ENCODE peak calls at places on chromosomes 11 and 22, in ten cellular contexts. One of them, this sample, is unnamed.

GRCh38 chr11:1949922-1950321 is 2.8 kb downstream of the MRPL23 start:
- DNase-seq in myocyte: no peak
- DNase-seq in activated CD8-positive, alpha-beta memory T cell treated with anti-CD3 and anti-CD28 coated beads for 1 hour: no peak
- DNase-seq in stimulated activated naive CD8-positive, alpha-beta T cell treated with anti-CD3 and anti-CD28 coated beads, Interleukin-15, Interleukin-2, amounts not matched to agents 100 U/mL and 50 U/mL, for 24 hours: no peak
- DNase-seq in H1: no peak
- DNase-seq in fibroblast of lung: no peak
- DNase-seq in activated CD4-positive, alpha-beta memory T cell treated with anti-CD3 and anti-CD28 coated beads for 36 hours: no peak
- DNase-seq in BE2C: no peak
- DNase-seq in stimulated activated CD4-positive, alpha-beta T cell treated with anti-CD3 and anti-CD28 coated beads, Interleukin-15, amount 100 ng/mL, for 24 hours: no peak
- DNase-seq in T-helper 1 cell: no peak
- DNase-seq in this sample: no peak

GRCh38 chr11:14336507-14337503 is 22.2 kb downstream of the RRAS2 start:
- DNase-seq in BE2C: no peak
- DNase-seq in activated CD4-positive, alpha-beta memory T cell treated with anti-CD3 and anti-CD28 coated beads for 36 hours: no peak
- DNase-seq in T-helper 1 cell: no peak
- DNase-seq in activated CD8-positive, alpha-beta memory T cell treated with anti-CD3 and anti-CD28 coated beads for 1 hour: no peak
- DNase-seq in H1: no peak
- DNase-seq in stimulated activated naive CD8-positive, alpha-beta T cell treated with anti-CD3 and anti-CD28 coated beads, Interleukin-15, Interleukin-2, amounts not matched to agents 100 U/mL and 50 U/mL, for 24 hours: no peak
- DNase-seq in myocyte: peak; percentile 61
- DNase-seq in fibroblast of lung: peak; percentile 86
- DNase-seq in stimulated activated CD4-positive, alpha-beta T cell treated with anti-CD3 and anti-CD28 coated beads, Interleukin-15, amount 100 ng/mL, for 24 hours: peak; percentile 16
- DNase-seq in this sample: no peak

GRCh38 chr11:859394-860131 is 16.9 kb downstream of the TSPAN4 start:
- DNase-seq in BE2C: peak; percentile 90
- DNase-seq in stimulated activated naive CD8-positive, alpha-beta T cell treated with anti-CD3 and anti-CD28 coated beads, Interleukin-15, Interleukin-2, amounts not matched to agents 100 U/mL and 50 U/mL, for 24 hours: no peak
- DNase-seq in T-helper 1 cell: no peak
- DNase-seq in H1: no peak
- DNase-seq in fibroblast of lung: peak; percentile 94
- DNase-seq in activated CD4-positive, alpha-beta memory T cell treated with anti-CD3 and anti-CD28 coated beads for 36 hours: no peak
- DNase-seq in stimulated activated CD4-positive, alpha-beta T cell treated with anti-CD3 and anti-CD28 coated beads, Interleukin-15, amount 100 ng/mL, for 24 hours: no peak
- DNase-seq in activated CD8-positive, alpha-beta memory T cell treated with anti-CD3 and anti-CD28 coated beads for 1 hour: no peak
- DNase-seq in myocyte: peak; percentile 64
- DNase-seq in this sample: no peak

GRCh38 chr11:34639545-34639944 is 18.7 kb downstream of the EHF start:
- DNase-seq in H1: no peak
- DNase-seq in myocyte: no peak
- DNase-seq in T-helper 1 cell: no peak
- DNase-seq in fibroblast of lung: no peak
- DNase-seq in stimulated activated CD4-positive, alpha-beta T cell treated with anti-CD3 and anti-CD28 coated beads, Interleukin-15, amount 100 ng/mL, for 24 hours: no peak
- DNase-seq in activated CD8-positive, alpha-beta memory T cell treated with anti-CD3 and anti-CD28 coated beads for 1 hour: no peak
- DNase-seq in BE2C: no peak
- DNase-seq in stimulated activated naive CD8-positive, alpha-beta T cell treated with anti-CD3 and anti-CD28 coated beads, Interleukin-15, Interleukin-2, amounts not matched to agents 100 U/mL and 50 U/mL, for 24 hours: no peak
- DNase-seq in activated CD4-positive, alpha-beta memory T cell treated with anti-CD3 and anti-CD28 coated beads for 36 hours: no peak
- DNase-seq in this sample: no peak

GRCh38 chr11:93089474-93090102 is 108.2 kb downstream of the SLC36A4 start:
- DNase-seq in fibroblast of lung: peak; percentile 62
- DNase-seq in myocyte: peak; percentile 28
- DNase-seq in stimulated activated naive CD8-positive, alpha-beta T cell treated with anti-CD3 and anti-CD28 coated beads, Interleukin-15, Interleukin-2, amounts not matched to agents 100 U/mL and 50 U/mL, for 24 hours: no peak
- DNase-seq in T-helper 1 cell: no peak
- DNase-seq in stimulated activated CD4-positive, alpha-beta T cell treated with anti-CD3 and anti-CD28 coated beads, Interleukin-15, amount 100 ng/mL, for 24 hours: no peak
- DNase-seq in activated CD8-positive, alpha-beta memory T cell treated with anti-CD3 and anti-CD28 coated beads for 1 hour: no peak
- DNase-seq in H1: no peak
- DNase-seq in BE2C: peak; percentile 14
- DNase-seq in activated CD4-positive, alpha-beta memory T cell treated with anti-CD3 and anti-CD28 coated beads for 36 hours: no peak
- DNase-seq in this sample: peak; percentile 50

GRCh38 chr11:35463211-35463810 is 44.0 kb upstream of the SLC1A2 start:
- DNase-seq in stimulated activated naive CD8-positive, alpha-beta T cell treated with anti-CD3 and anti-CD28 coated beads, Interleukin-15, Interleukin-2, amounts not matched to agents 100 U/mL and 50 U/mL, for 24 hours: no peak
- DNase-seq in activated CD4-positive, alpha-beta memory T cell treated with anti-CD3 and anti-CD28 coated beads for 36 hours: no peak
- DNase-seq in T-helper 1 cell: no peak
- DNase-seq in activated CD8-positive, alpha-beta memory T cell treated with anti-CD3 and anti-CD28 coated beads for 1 hour: no peak
- DNase-seq in BE2C: no peak
- DNase-seq in H1: no peak
- DNase-seq in fibroblast of lung: no peak
- DNase-seq in myocyte: no peak
- DNase-seq in stimulated activated CD4-positive, alpha-beta T cell treated with anti-CD3 and anti-CD28 coated beads, Interleukin-15, amount 100 ng/mL, for 24 hours: no peak
- DNase-seq in this sample: no peak

GRCh38 chr11:64723907-64724862 is 1.2 kb upstream of the NRXN2 start:
- DNase-seq in stimulated activated CD4-positive, alpha-beta T cell treated with anti-CD3 and anti-CD28 coated beads, Interleukin-15, amount 100 ng/mL, for 24 hours: no peak
- DNase-seq in H1: no peak
- DNase-seq in BE2C: no peak
- DNase-seq in activated CD8-positive, alpha-beta memory T cell treated with anti-CD3 and anti-CD28 coated beads for 1 hour: no peak
- DNase-seq in fibroblast of lung: no peak
- DNase-seq in T-helper 1 cell: no peak
- DNase-seq in activated CD4-positive, alpha-beta memory T cell treated with anti-CD3 and anti-CD28 coated beads for 36 hours: no peak
- DNase-seq in myocyte: no peak
- DNase-seq in stimulated activated naive CD8-positive, alpha-beta T cell treated with anti-CD3 and anti-CD28 coated beads, Interleukin-15, Interleukin-2, amounts not matched to agents 100 U/mL and 50 U/mL, for 24 hours: no peak
- DNase-seq in this sample: no peak

GRCh38 chr11:85749287-85749834 is 61.6 kb downstream of the SYTL2 start:
- DNase-seq in T-helper 1 cell: no peak
- DNase-seq in activated CD4-positive, alpha-beta memory T cell treated with anti-CD3 and anti-CD28 coated beads for 36 hours: no peak
- DNase-seq in BE2C: no peak
- DNase-seq in H1: no peak
- DNase-seq in activated CD8-positive, alpha-beta memory T cell treated with anti-CD3 and anti-CD28 coated beads for 1 hour: no peak
- DNase-seq in stimulated activated naive CD8-positive, alpha-beta T cell treated with anti-CD3 and anti-CD28 coated beads, Interleukin-15, Interleukin-2, amounts not matched to agents 100 U/mL and 50 U/mL, for 24 hours: no peak
- DNase-seq in fibroblast of lung: no peak
- DNase-seq in myocyte: no peak
- DNase-seq in stimulated activated CD4-positive, alpha-beta T cell treated with anti-CD3 and anti-CD28 coated beads, Interleukin-15, amount 100 ng/mL, for 24 hours: no peak
- DNase-seq in this sample: no peak

GRCh38 chr11:9895016-9895415 is 231.1 kb downstream of the SWAP70 start:
- DNase-seq in activated CD4-positive, alpha-beta memory T cell treated with anti-CD3 and anti-CD28 coated beads for 36 hours: no peak
- DNase-seq in H1: no peak
- DNase-seq in fibroblast of lung: no peak
- DNase-seq in activated CD8-positive, alpha-beta memory T cell treated with anti-CD3 and anti-CD28 coated beads for 1 hour: no peak
- DNase-seq in stimulated activated CD4-positive, alpha-beta T cell treated with anti-CD3 and anti-CD28 coated beads, Interleukin-15, amount 100 ng/mL, for 24 hours: no peak
- DNase-seq in BE2C: no peak
- DNase-seq in stimulated activated naive CD8-positive, alpha-beta T cell treated with anti-CD3 and anti-CD28 coated beads, Interleukin-15, Interleukin-2, amounts not matched to agents 100 U/mL and 50 U/mL, for 24 hours: no peak
- DNase-seq in myocyte: peak; percentile 31
- DNase-seq in T-helper 1 cell: no peak
- DNase-seq in this sample: no peak

GRCh38 chr22:45033136-45033535 is 23.3 kb upstream of the PHF21B start:
- DNase-seq in activated CD8-positive, alpha-beta memory T cell treated with anti-CD3 and anti-CD28 coated beads for 1 hour: no peak
- DNase-seq in H1: no peak
- DNase-seq in BE2C: no peak
- DNase-seq in myocyte: peak; percentile 88
- DNase-seq in T-helper 1 cell: no peak
- DNase-seq in activated CD4-positive, alpha-beta memory T cell treated with anti-CD3 and anti-CD28 coated beads for 36 hours: no peak
- DNase-seq in stimulated activated CD4-positive, alpha-beta T cell treated with anti-CD3 and anti-CD28 coated beads, Interleukin-15, amount 100 ng/mL, for 24 hours: no peak
- DNase-seq in stimulated activated naive CD8-positive, alpha-beta T cell treated with anti-CD3 and anti-CD28 coated beads, Interleukin-15, Interleukin-2, amounts not matched to agents 100 U/mL and 50 U/mL, for 24 hours: no peak
- DNase-seq in fibroblast of lung: no peak
- DNase-seq in this sample: no peak

GRCh38 chr11:68002943-68003845 is 703 bp downstream of the UNC93B1 start:
- DNase-seq in activated CD8-positive, alpha-beta memory T cell treated with anti-CD3 and anti-CD28 coated beads for 1 hour: peak; percentile 31
- DNase-seq in stimulated activated CD4-positive, alpha-beta T cell treated with anti-CD3 and anti-CD28 coated beads, Interleukin-15, amount 100 ng/mL, for 24 hours: peak; percentile 62
- DNase-seq in T-helper 1 cell: peak; percentile 55
- DNase-seq in BE2C: no peak
- DNase-seq in H1: no peak
- DNase-seq in myocyte: no peak
- DNase-seq in stimulated activated naive CD8-positive, alpha-beta T cell treated with anti-CD3 and anti-CD28 coated beads, Interleukin-15, Interleukin-2, amounts not matched to agents 100 U/mL and 50 U/mL, for 24 hours: peak; percentile 51
- DNase-seq in activated CD4-positive, alpha-beta memory T cell treated with anti-CD3 and anti-CD28 coated beads for 36 hours: peak; percentile 52
- DNase-seq in fibroblast of lung: no peak
- DNase-seq in this sample: no peak

GRCh38 chr11:105456950-105457349 is 152.9 kb upstream of the GRIA4 start:
- DNase-seq in myocyte: no peak
- DNase-seq in activated CD8-positive, alpha-beta memory T cell treated with anti-CD3 and anti-CD28 coated beads for 1 hour: no peak
- DNase-seq in stimulated activated naive CD8-positive, alpha-beta T cell treated with anti-CD3 and anti-CD28 coated beads, Interleukin-15, Interleukin-2, amounts not matched to agents 100 U/mL and 50 U/mL, for 24 hours: no peak
- DNase-seq in fibroblast of lung: no peak
- DNase-seq in H1: no peak
- DNase-seq in T-helper 1 cell: no peak
- DNase-seq in stimulated activated CD4-positive, alpha-beta T cell treated with anti-CD3 and anti-CD28 coated beads, Interleukin-15, amount 100 ng/mL, for 24 hours: no peak
- DNase-seq in BE2C: no peak
- DNase-seq in activated CD4-positive, alpha-beta memory T cell treated with anti-CD3 and anti-CD28 coated beads for 36 hours: no peak
- DNase-seq in this sample: peak; percentile 11

GRCh38 chr22:17830041-17830961 is 56.0 kb upstream of the BID start:
- DNase-seq in activated CD4-positive, alpha-beta memory T cell treated with anti-CD3 and anti-CD28 coated beads for 36 hours: peak; percentile 88
- DNase-seq in fibroblast of lung: peak; percentile 80
- DNase-seq in stimulated activated CD4-positive, alpha-beta T cell treated with anti-CD3 and anti-CD28 coated beads, Interleukin-15, amount 100 ng/mL, for 24 hours: peak; percentile 85
- DNase-seq in H1: peak; percentile 81
- DNase-seq in T-helper 1 cell: peak; percentile 62
- DNase-seq in activated CD8-positive, alpha-beta memory T cell treated with anti-CD3 and anti-CD28 coated beads for 1 hour: peak; percentile 63
- DNase-seq in BE2C: peak; percentile 86
- DNase-seq in stimulated activated naive CD8-positive, alpha-beta T cell treated with anti-CD3 and anti-CD28 coated beads, Interleukin-15, Interleukin-2, amounts not matched to agents 100 U/mL and 50 U/mL, for 24 hours: peak; percentile 84
- DNase-seq in myocyte: peak; percentile 86
- DNase-seq in this sample: peak; percentile 58

GRCh38 chr11:62928011-62928410 is 6.8 kb upstream of the CHRM1 start:
- DNase-seq in H1: no peak
- DNase-seq in myocyte: no peak
- DNase-seq in T-helper 1 cell: no peak
- DNase-seq in BE2C: peak; percentile 80
- DNase-seq in stimulated activated naive CD8-positive, alpha-beta T cell treated with anti-CD3 and anti-CD28 coated beads, Interleukin-15, Interleukin-2, amounts not matched to agents 100 U/mL and 50 U/mL, for 24 hours: no peak
- DNase-seq in stimulated activated CD4-positive, alpha-beta T cell treated with anti-CD3 and anti-CD28 coated beads, Interleukin-15, amount 100 ng/mL, for 24 hours: no peak
- DNase-seq in activated CD4-positive, alpha-beta memory T cell treated with anti-CD3 and anti-CD28 coated beads for 36 hours: no peak
- DNase-seq in activated CD8-positive, alpha-beta memory T cell treated with anti-CD3 and anti-CD28 coated beads for 1 hour: no peak
- DNase-seq in fibroblast of lung: no peak
- DNase-seq in this sample: no peak

GRCh38 chr11:61637287-61637686 is 42.9 kb upstream of the DAGLA start:
- DNase-seq in BE2C: no peak
- DNase-seq in myocyte: peak; percentile 70
- DNase-seq in activated CD8-positive, alpha-beta memory T cell treated with anti-CD3 and anti-CD28 coated beads for 1 hour: no peak
- DNase-seq in fibroblast of lung: peak; percentile 14
- DNase-seq in stimulated activated naive CD8-positive, alpha-beta T cell treated with anti-CD3 and anti-CD28 coated beads, Interleukin-15, Interleukin-2, amounts not matched to agents 100 U/mL and 50 U/mL, for 24 hours: no peak
- DNase-seq in H1: no peak
- DNase-seq in stimulated activated CD4-positive, alpha-beta T cell treated with anti-CD3 and anti-CD28 coated beads, Interleukin-15, amount 100 ng/mL, for 24 hours: no peak
- DNase-seq in activated CD4-positive, alpha-beta memory T cell treated with anti-CD3 and anti-CD28 coated beads for 36 hours: no peak
- DNase-seq in T-helper 1 cell: no peak
- DNase-seq in this sample: no peak

GRCh38 chr22:38347944-38348750 is 30.9 kb upstream of the CSNK1E start:
- DNase-seq in BE2C: no peak
- DNase-seq in fibroblast of lung: no peak
- DNase-seq in stimulated activated naive CD8-positive, alpha-beta T cell treated with anti-CD3 and anti-CD28 coated beads, Interleukin-15, Interleukin-2, amounts not matched to agents 100 U/mL and 50 U/mL, for 24 hours: no peak
- DNase-seq in T-helper 1 cell: no peak
- DNase-seq in stimulated activated CD4-positive, alpha-beta T cell treated with anti-CD3 and anti-CD28 coated beads, Interleukin-15, amount 100 ng/mL, for 24 hours: no peak
- DNase-seq in H1: no peak
- DNase-seq in activated CD4-positive, alpha-beta memory T cell treated with anti-CD3 and anti-CD28 coated beads for 36 hours: peak; percentile 22
- DNase-seq in activated CD8-positive, alpha-beta memory T cell treated with anti-CD3 and anti-CD28 coated beads for 1 hour: no peak
- DNase-seq in myocyte: peak; percentile 87
- DNase-seq in this sample: no peak

GRCh38 chr11:93905384-93905783 is 55.0 kb upstream of the VSTM5 start:
- DNase-seq in activated CD4-positive, alpha-beta memory T cell treated with anti-CD3 and anti-CD28 coated beads for 36 hours: no peak
- DNase-seq in H1: no peak
- DNase-seq in stimulated activated naive CD8-positive, alpha-beta T cell treated with anti-CD3 and anti-CD28 coated beads, Interleukin-15, Interleukin-2, amounts not matched to agents 100 U/mL and 50 U/mL, for 24 hours: no peak
- DNase-seq in fibroblast of lung: peak; percentile 26
- DNase-seq in activated CD8-positive, alpha-beta memory T cell treated with anti-CD3 and anti-CD28 coated beads for 1 hour: no peak
- DNase-seq in myocyte: peak; percentile 70
- DNase-seq in stimulated activated CD4-positive, alpha-beta T cell treated with anti-CD3 and anti-CD28 coated beads, Interleukin-15, amount 100 ng/mL, for 24 hours: no peak
- DNase-seq in BE2C: no peak
- DNase-seq in T-helper 1 cell: no peak
- DNase-seq in this sample: no peak

GRCh38 chr22:49807780-49808708 is 19.6 kb downstream of the BRD1 start:
- DNase-seq in activated CD8-positive, alpha-beta memory T cell treated with anti-CD3 and anti-CD28 coated beads for 1 hour: no peak
- DNase-seq in fibroblast of lung: no peak
- DNase-seq in stimulated activated CD4-positive, alpha-beta T cell treated with anti-CD3 and anti-CD28 coated beads, Interleukin-15, amount 100 ng/mL, for 24 hours: peak; percentile 45
- DNase-seq in T-helper 1 cell: peak; percentile 31
- DNase-seq in activated CD4-positive, alpha-beta memory T cell treated with anti-CD3 and anti-CD28 coated beads for 36 hours: peak; percentile 63
- DNase-seq in H1: no peak
- DNase-seq in stimulated activated naive CD8-positive, alpha-beta T cell treated with anti-CD3 and anti-CD28 coated beads, Interleukin-15, Interleukin-2, amounts not matched to agents 100 U/mL and 50 U/mL, for 24 hours: no peak
- DNase-seq in myocyte: no peak
- DNase-seq in BE2C: no peak
- DNase-seq in this sample: no peak

GRCh38 chr11:36436084-36436483 is 74.0 kb downstream of the TRAF6 start:
- DNase-seq in activated CD8-positive, alpha-beta memory T cell treated with anti-CD3 and anti-CD28 coated beads for 1 hour: no peak
- DNase-seq in BE2C: no peak
- DNase-seq in stimulated activated naive CD8-positive, alpha-beta T cell treated with anti-CD3 and anti-CD28 coated beads, Interleukin-15, Interleukin-2, amounts not matched to agents 100 U/mL and 50 U/mL, for 24 hours: no peak
- DNase-seq in fibroblast of lung: no peak
- DNase-seq in H1: no peak
- DNase-seq in myocyte: no peak
- DNase-seq in activated CD4-positive, alpha-beta memory T cell treated with anti-CD3 and anti-CD28 coated beads for 36 hours: no peak
- DNase-seq in T-helper 1 cell: no peak
- DNase-seq in stimulated activated CD4-positive, alpha-beta T cell treated with anti-CD3 and anti-CD28 coated beads, Interleukin-15, amount 100 ng/mL, for 24 hours: no peak
- DNase-seq in this sample: no peak

GRCh38 chr11:101912823-101913284 is 2.0 kb upstream of the CEP126 start:
- DNase-seq in stimulated activated naive CD8-positive, alpha-beta T cell treated with anti-CD3 and anti-CD28 coated beads, Interleukin-15, Interleukin-2, amounts not matched to agents 100 U/mL and 50 U/mL, for 24 hours: no peak
- DNase-seq in activated CD8-positive, alpha-beta memory T cell treated with anti-CD3 and anti-CD28 coated beads for 1 hour: no peak
- DNase-seq in activated CD4-positive, alpha-beta memory T cell treated with anti-CD3 and anti-CD28 coated beads for 36 hours: no peak
- DNase-seq in H1: no peak
- DNase-seq in stimulated activated CD4-positive, alpha-beta T cell treated with anti-CD3 and anti-CD28 coated beads, Interleukin-15, amount 100 ng/mL, for 24 hours: no peak
- DNase-seq in myocyte: no peak
- DNase-seq in T-helper 1 cell: no peak
- DNase-seq in BE2C: no peak
- DNase-seq in fibroblast of lung: peak; percentile 45
- DNase-seq in this sample: no peak

This sample was measured in iPS DF 6.9.